ENCODE peak calls at places on chromosomes 13 and 19, in seven cellular contexts. G is RPMI7951, P is T-helper 1 cell, W is H54, R is midbrain, L is NCI-H2081, X is AG09309. J is an unnamed sample.

GRCh38 chr13:106471957-106472543 is 63.4 kb downstream of the EFNB2 start:
- DNase-seq in G (peak; percentile 86), P (no peak), W (peak; percentile 99), R (no peak), L (no peak), X (peak; percentile 61), J (no peak)

GRCh38 chr13:26880741-26881140 is 120.2 kb upstream of the GPR12 start:
- DNase-seq in G (peak; percentile 9), P (no peak), W (no peak), R (no peak), L (no peak), X (no peak), J (no peak)

GRCh38 chr13:110306960-110307696 is at the start of the genes COL4A1 and COL4A2:
- DNase-seq in G (peak; percentile 76), P (no peak), W (peak; percentile 82), R (peak; percentile 19), L (peak; percentile 15), X (no peak), J (peak; percentile 79)

GRCh38 chr13:32838985-32839384 is 177.2 kb upstream of the KL start:
- DNase-seq in G (no peak), P (no peak), W (no peak), R (peak; percentile 14), L (peak; percentile 75), X (no peak), J (peak; percentile 23)

GRCh38 chr13:53783466-53783865 is 754.9 kb downstream of the OLFM4 start:
- DNase-seq in G (no peak), P (no peak), W (no peak), R (peak; percentile 2), L (peak; percentile 22), X (no peak), J (no peak)

GRCh38 chr19:45954132-45954531 is 19.5 kb downstream of the NOVA2 start:
- DNase-seq in G (no peak), P (no peak), W (no peak), R (no peak), L (no peak), X (no peak), J (no peak)

GRCh38 chr13:114151031-114151430 is 18.6 kb upstream of the RASA3 start:
- DNase-seq in G (no peak), P (no peak), W (no peak), R (peak; percentile 56), L (no peak), X (no peak), J (no peak)

GRCh38 chr13:67554296-67554695 is 324.2 kb upstream of the PCDH9 start:
- DNase-seq in G (no peak), P (no peak), W (no peak), R (no peak), L (no peak), X (no peak), J (no peak)

GRCh38 chr19:47447470-47448359 is 24.0 kb downstream of the SLC8A2 start:
- DNase-seq in G (peak; percentile 56), P (no peak), W (no peak), R (no peak), L (peak; percentile 53), X (no peak), J (peak; percentile 86)

GRCh38 chr13:29847501-29847983 is 2.9 kb downstream of the UBL3 start:
- DNase-seq in G (peak; percentile 78), P (no peak), W (no peak), R (peak; percentile 74), L (no peak), X (no peak), J (no peak)

GRCh38 chr13:101965096-101965495 is 436.8 kb downstream of the FGF14 start:
- DNase-seq in G (no peak), P (no peak), W (no peak), R (no peak), L (no peak), X (no peak), J (no peak)

GRCh38 chr19:16446108-16447014 is 25.4 kb downstream of the EPS15L1 start:
- DNase-seq in G (no peak), P (no peak), W (no peak), R (no peak), L (no peak), X (no peak), J (no peak)

GRCh38 chr13:97468331-97468730 is 34.4 kb downstream of the RAP2A start:
- DNase-seq in G (peak; percentile 23), P (no peak), W (no peak), R (peak; percentile 16), L (no peak), X (no peak), J (no peak)

GRCh38 chr13:113299951-113300350 is 2.9 kb downstream of the LAMP1 start:
- DNase-seq in G (no peak), P (no peak), W (no peak), R (peak; percentile 6), L (no peak), X (no peak), J (no peak)

GRCh38 chr19:2048104-2048958 is 2.7 kb downstream of the MKNK2 start:
- DNase-seq in G (no peak), P (no peak), W (no peak), R (no peak), L (no peak), X (no peak), J (no peak)

GRCh38 chr19:14479985-14480694 is 5.0 kb upstream of the PTGER1 start:
- DNase-seq in G (no peak), P (peak; percentile 34), W (no peak), R (no peak), L (no peak), X (no peak), J (peak; percentile 88)

GRCh38 chr13:51275101-51275500 is 52.9 kb downstream of the FAM124A start:
- DNase-seq in G (no peak), P (no peak), W (no peak), R (no peak), L (no peak), X (no peak), J (no peak)

GRCh38 chr19:15551183-15552004 is 43.1 kb downstream of the CYP4F22 start:
- DNase-seq in G (peak; percentile 16), P (peak; percentile 42), W (no peak), R (no peak), L (no peak), X (no peak), J (no peak)

GRCh38 chr19:1495799-1496713 is 5.1 kb downstream of the REEP6 start:
- DNase-seq in G (no peak), P (no peak), W (no peak), R (no peak), L (no peak), X (no peak), J (no peak)

GRCh38 chr19:4870025-4870700 is 2.7 kb upstream of the PLIN3 start:
- DNase-seq in G (peak; percentile 99), P (no peak), W (peak; percentile 75), R (no peak), L (no peak), X (peak; percentile 77), J (no peak)

GRCh38 chr13:96581741-96582140 is 412.5 kb downstream of the OXGR1 start:
- DNase-seq in G (no peak), P (no peak), W (no peak), R (no peak), L (no peak), X (no peak), J (no peak)